ENCODE peak calls at places on chromosomes 16 and 17, in eight cellular contexts. One of them, this sample, is unnamed.

GRCh38 chr17:16074423-16074822 is 74.8 kb downstream of the TTC19 start:
- DNase-seq in B cell: no peak
- DNase-seq in heart right ventricle: no peak
- DNase-seq in nephron progenitor cell: no peak
- DNase-seq in endothelial cell: no peak
- DNase-seq in AG04450: no peak
- DNase-seq in transverse colon: no peak
- DNase-seq in dorsolateral prefrontal cortex: no peak
- DNase-seq in this sample: no peak

GRCh38 chr17:74454197-74455024 is 12.0 kb upstream of the CD300A start:
- DNase-seq in B cell: no peak
- DNase-seq in heart right ventricle: peak; percentile 94
- DNase-seq in nephron progenitor cell: peak; percentile 95
- DNase-seq in endothelial cell: no peak
- DNase-seq in AG04450: peak; percentile 4
- DNase-seq in transverse colon: peak; percentile 94
- DNase-seq in dorsolateral prefrontal cortex: peak; percentile 85
- DNase-seq in this sample: peak; percentile 80

GRCh38 chr17:13520899-13521572 is 80.7 kb downstream of the HS3ST3A1 start:
- DNase-seq in B cell: no peak
- DNase-seq in heart right ventricle: no peak
- DNase-seq in nephron progenitor cell: no peak
- DNase-seq in endothelial cell: no peak
- DNase-seq in AG04450: peak; percentile 73
- DNase-seq in transverse colon: no peak
- DNase-seq in dorsolateral prefrontal cortex: no peak
- DNase-seq in this sample: no peak

GRCh38 chr17:30210901-30211300 is 24.6 kb downstream of the SLC6A4 start:
- DNase-seq in B cell: no peak
- DNase-seq in heart right ventricle: no peak
- DNase-seq in nephron progenitor cell: no peak
- DNase-seq in endothelial cell: no peak
- DNase-seq in AG04450: no peak
- DNase-seq in transverse colon: no peak
- DNase-seq in dorsolateral prefrontal cortex: no peak
- DNase-seq in this sample: no peak

GRCh38 chr17:59439261-59439660 is 107.8 kb downstream of the YPEL2 start:
- DNase-seq in B cell: no peak
- DNase-seq in heart right ventricle: no peak
- DNase-seq in nephron progenitor cell: peak; percentile 18
- DNase-seq in endothelial cell: no peak
- DNase-seq in AG04450: no peak
- DNase-seq in transverse colon: no peak
- DNase-seq in dorsolateral prefrontal cortex: no peak
- DNase-seq in this sample: no peak

GRCh38 chr16:70152578-70153302 is 20.8 kb upstream of the CLEC18C start:
- DNase-seq in B cell: no peak
- DNase-seq in heart right ventricle: no peak
- DNase-seq in nephron progenitor cell: no peak
- DNase-seq in endothelial cell: no peak
- DNase-seq in AG04450: no peak
- DNase-seq in transverse colon: no peak
- DNase-seq in dorsolateral prefrontal cortex: no peak
- DNase-seq in this sample: no peak

GRCh38 chr16:2663553-2664521 is 18.5 kb upstream of the KCTD5 start:
- DNase-seq in B cell: no peak
- DNase-seq in heart right ventricle: no peak
- DNase-seq in nephron progenitor cell: peak; percentile 16
- DNase-seq in endothelial cell: no peak
- DNase-seq in AG04450: no peak
- DNase-seq in transverse colon: peak; percentile 54
- DNase-seq in dorsolateral prefrontal cortex: no peak
- DNase-seq in this sample: no peak

GRCh38 chr17:79645022-79645776 is 34.3 kb upstream of the RBFOX3 start:
- DNase-seq in B cell: no peak
- DNase-seq in heart right ventricle: no peak
- DNase-seq in nephron progenitor cell: no peak
- DNase-seq in endothelial cell: no peak
- DNase-seq in AG04450: no peak
- DNase-seq in transverse colon: no peak
- DNase-seq in dorsolateral prefrontal cortex: peak; percentile 10
- DNase-seq in this sample: no peak

GRCh38 chr16:53515259-53515658 is 12.2 kb upstream of the AKTIP start:
- DNase-seq in B cell: no peak
- DNase-seq in heart right ventricle: peak; percentile 38
- DNase-seq in nephron progenitor cell: no peak
- DNase-seq in endothelial cell: no peak
- DNase-seq in AG04450: no peak
- DNase-seq in transverse colon: no peak
- DNase-seq in dorsolateral prefrontal cortex: no peak
- DNase-seq in this sample: no peak

GRCh38 chr17:9307313-9307998 is 268.2 kb downstream of the STX8 start:
- DNase-seq in B cell: no peak
- DNase-seq in heart right ventricle: no peak
- DNase-seq in nephron progenitor cell: no peak
- DNase-seq in endothelial cell: no peak
- DNase-seq in AG04450: no peak
- DNase-seq in transverse colon: no peak
- DNase-seq in dorsolateral prefrontal cortex: no peak
- DNase-seq in this sample: no peak

GRCh38 chr17:1865252-1866037 is 35.6 kb downstream of the RPA1 start:
- DNase-seq in B cell: peak; percentile 70
- DNase-seq in heart right ventricle: peak; percentile 36
- DNase-seq in nephron progenitor cell: no peak
- DNase-seq in endothelial cell: peak; percentile 50
- DNase-seq in AG04450: no peak
- DNase-seq in transverse colon: peak; percentile 48
- DNase-seq in dorsolateral prefrontal cortex: no peak
- DNase-seq in this sample: no peak

GRCh38 chr17:10217916-10218315 is 19.5 kb upstream of the GAS7 start:
- DNase-seq in B cell: no peak
- DNase-seq in heart right ventricle: no peak
- DNase-seq in nephron progenitor cell: no peak
- DNase-seq in endothelial cell: no peak
- DNase-seq in AG04450: no peak
- DNase-seq in transverse colon: no peak
- DNase-seq in dorsolateral prefrontal cortex: no peak
- DNase-seq in this sample: no peak

GRCh38 chr17:7323731-7324437 is 5.3 kb downstream of the NEURL4 start:
- DNase-seq in B cell: peak; percentile 84
- DNase-seq in heart right ventricle: no peak
- DNase-seq in nephron progenitor cell: peak; percentile 84
- DNase-seq in endothelial cell: peak; percentile 82
- DNase-seq in AG04450: no peak
- DNase-seq in transverse colon: peak; percentile 65
- DNase-seq in dorsolateral prefrontal cortex: no peak
- DNase-seq in this sample: peak; percentile 77

GRCh38 chr17:30520436-30520835 is 43.2 kb downstream of the GOSR1 start:
- DNase-seq in B cell: no peak
- DNase-seq in heart right ventricle: no peak
- DNase-seq in nephron progenitor cell: no peak
- DNase-seq in endothelial cell: no peak
- DNase-seq in AG04450: peak; percentile 4
- DNase-seq in transverse colon: no peak
- DNase-seq in dorsolateral prefrontal cortex: no peak
- DNase-seq in this sample: no peak

GRCh38 chr17:79046501-79047280 is 22.7 kb downstream of the C1QTNF1 start:
- DNase-seq in B cell: peak; percentile 23
- DNase-seq in heart right ventricle: peak; percentile 73
- DNase-seq in nephron progenitor cell: no peak
- DNase-seq in endothelial cell: no peak
- DNase-seq in AG04450: no peak
- DNase-seq in transverse colon: no peak
- DNase-seq in dorsolateral prefrontal cortex: no peak
- DNase-seq in this sample: no peak

GRCh38 chr16:73976661-73977060 is 320.0 kb upstream of the PSMD7 start:
- DNase-seq in B cell: no peak
- DNase-seq in heart right ventricle: no peak
- DNase-seq in nephron progenitor cell: no peak
- DNase-seq in endothelial cell: no peak
- DNase-seq in AG04450: no peak
- DNase-seq in transverse colon: no peak
- DNase-seq in dorsolateral prefrontal cortex: no peak
- DNase-seq in this sample: no peak

DNA sequence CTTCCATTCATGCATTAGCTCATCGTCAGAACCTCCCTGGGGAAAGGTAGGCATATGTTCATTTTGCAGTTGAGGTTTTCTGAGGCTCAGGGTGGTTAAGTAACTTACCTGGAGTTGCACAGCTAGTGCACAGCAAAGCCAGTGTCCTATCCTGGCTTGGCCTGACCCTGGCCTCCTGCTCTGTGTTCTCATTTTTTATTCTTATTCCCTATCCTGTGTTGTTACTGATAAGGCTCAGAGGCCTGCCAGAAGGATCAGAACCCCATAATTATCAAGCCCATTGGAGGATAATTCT is 112.3 kb downstream of the SOCS1 start:
- DNase-seq in B cell: no peak
- DNase-seq in heart right ventricle: no peak
- DNase-seq in nephron progenitor cell: no peak
- DNase-seq in endothelial cell: no peak
- DNase-seq in AG04450: no peak
- DNase-seq in transverse colon: no peak
- DNase-seq in dorsolateral prefrontal cortex: no peak
- DNase-seq in this sample: no peak
- TF ChIP-seq CTCF in B cell: no peak
- TF ChIP-seq CTCF in heart right ventricle: no peak
- TF ChIP-seq CTCF in nephron progenitor cell: no peak
- TF ChIP-seq CTCF in endothelial cell: no peak
- TF ChIP-seq CTCF in AG04450: no peak
- TF ChIP-seq CTCF in transverse colon: no peak
- TF ChIP-seq CTCF in dorsolateral prefrontal cortex: no peak
- TF ChIP-seq CTCF in this sample: no peak

GRCh38 chr17:48261297-48261880 is 153.8 kb downstream of the SNX11 start:
- DNase-seq in B cell: no peak
- DNase-seq in heart right ventricle: no peak
- DNase-seq in nephron progenitor cell: peak; percentile 60
- DNase-seq in endothelial cell: peak; percentile 41
- DNase-seq in AG04450: no peak
- DNase-seq in transverse colon: peak; percentile 30
- DNase-seq in dorsolateral prefrontal cortex: no peak
- DNase-seq in this sample: peak; percentile 6

GRCh38 chr17:48258317-48258716 is 150.8 kb downstream of the SNX11 start:
- DNase-seq in B cell: no peak
- DNase-seq in heart right ventricle: no peak
- DNase-seq in nephron progenitor cell: no peak
- DNase-seq in endothelial cell: no peak
- DNase-seq in AG04450: no peak
- DNase-seq in transverse colon: no peak
- DNase-seq in dorsolateral prefrontal cortex: no peak
- DNase-seq in this sample: no peak

GRCh38 chr17:48259710-48260291 is 152.2 kb downstream of the SNX11 start:
- DNase-seq in B cell: no peak
- DNase-seq in heart right ventricle: no peak
- DNase-seq in nephron progenitor cell: no peak
- DNase-seq in endothelial cell: no peak
- DNase-seq in AG04450: no peak
- DNase-seq in transverse colon: no peak
- DNase-seq in dorsolateral prefrontal cortex: no peak
- DNase-seq in this sample: no peak

GRCh38 chr17:48262982-48263586 is 155.5 kb downstream of the SNX11 start:
- DNase-seq in B cell: no peak
- DNase-seq in heart right ventricle: no peak
- DNase-seq in nephron progenitor cell: no peak
- DNase-seq in endothelial cell: no peak
- DNase-seq in AG04450: no peak
- DNase-seq in transverse colon: no peak
- DNase-seq in dorsolateral prefrontal cortex: no peak
- DNase-seq in this sample: no peak
- TF ChIP-seq CTCF in B cell: peak; percentile 59
- TF ChIP-seq CTCF in heart right ventricle: peak; percentile 5
- TF ChIP-seq CTCF in nephron progenitor cell: peak; percentile 52
- TF ChIP-seq CTCF in endothelial cell: peak; percentile 55
- TF ChIP-seq CTCF in AG04450: peak; percentile 54
- TF ChIP-seq CTCF in transverse colon: peak; percentile 35
- TF ChIP-seq CTCF in dorsolateral prefrontal cortex: peak; percentile 10
- TF ChIP-seq CTCF in this sample: peak; percentile 68

GRCh38 chr17:17870292-17870691 is 33.5 kb upstream of the SREBF1 start:
- DNase-seq in B cell: no peak
- DNase-seq in heart right ventricle: no peak
- DNase-seq in nephron progenitor cell: no peak
- DNase-seq in endothelial cell: no peak
- DNase-seq in AG04450: no peak
- DNase-seq in transverse colon: no peak
- DNase-seq in dorsolateral prefrontal cortex: no peak
- DNase-seq in this sample: no peak
- TF ChIP-seq CTCF in B cell: no peak
- TF ChIP-seq CTCF in heart right ventricle: no peak
- TF ChIP-seq CTCF in nephron progenitor cell: no peak
- TF ChIP-seq CTCF in endothelial cell: no peak
- TF ChIP-seq CTCF in AG04450: no peak
- TF ChIP-seq CTCF in transverse colon: no peak
- TF ChIP-seq CTCF in dorsolateral prefrontal cortex: no peak
- TF ChIP-seq CTCF in this sample: no peak

GRCh38 chr17:65554568-65555223 is 6.8 kb downstream of the AXIN2 start:
- DNase-seq in B cell: no peak
- DNase-seq in heart right ventricle: peak; percentile 66
- DNase-seq in nephron progenitor cell: peak; percentile 27
- DNase-seq in endothelial cell: no peak
- DNase-seq in AG04450: no peak
- DNase-seq in transverse colon: peak; percentile 37
- DNase-seq in dorsolateral prefrontal cortex: no peak
- DNase-seq in this sample: no peak
- TF ChIP-seq CTCF in B cell: no peak
- TF ChIP-seq CTCF in heart right ventricle: no peak
- TF ChIP-seq CTCF in nephron progenitor cell: no peak
- TF ChIP-seq CTCF in endothelial cell: no peak
- TF ChIP-seq CTCF in AG04450: peak; percentile 10
- TF ChIP-seq CTCF in transverse colon: peak; percentile 31
- TF ChIP-seq CTCF in dorsolateral prefrontal cortex: no peak
- TF ChIP-seq CTCF in this sample: peak; percentile 17

GRCh38 chr16:75546293-75546692 is 9.8 kb downstream of the TMEM231 start:
- DNase-seq in B cell: no peak
- DNase-seq in heart right ventricle: no peak
- DNase-seq in nephron progenitor cell: no peak
- DNase-seq in endothelial cell: no peak
- DNase-seq in AG04450: no peak
- DNase-seq in transverse colon: no peak
- DNase-seq in dorsolateral prefrontal cortex: no peak
- DNase-seq in this sample: no peak

GRCh38 chr16:75552951-75553350 is 3.1 kb downstream of the TMEM231 start:
- DNase-seq in B cell: no peak
- DNase-seq in heart right ventricle: peak; percentile 50
- DNase-seq in nephron progenitor cell: no peak
- DNase-seq in endothelial cell: no peak
- DNase-seq in AG04450: no peak
- DNase-seq in transverse colon: no peak
- DNase-seq in dorsolateral prefrontal cortex: no peak
- DNase-seq in this sample: no peak

GRCh38 chr16:75555707-75556512 is at the start of gene TMEM231:
- DNase-seq in B cell: peak; percentile 96
- DNase-seq in heart right ventricle: peak; percentile 98
- DNase-seq in nephron progenitor cell: peak; percentile 98
- DNase-seq in endothelial cell: peak; percentile 92
- DNase-seq in AG04450: peak; percentile 51
- DNase-seq in transverse colon: peak; percentile 98
- DNase-seq in dorsolateral prefrontal cortex: peak; percentile 98
- DNase-seq in this sample: peak; percentile 95

GRCh38 chr16:75555213-75555706 is 792 bp downstream of the TMEM231 start:
- DNase-seq in B cell: no peak
- DNase-seq in heart right ventricle: peak; percentile 88
- DNase-seq in nephron progenitor cell: peak; percentile 82
- DNase-seq in endothelial cell: peak; percentile 80
- DNase-seq in AG04450: peak; percentile 57
- DNase-seq in transverse colon: peak; percentile 82
- DNase-seq in dorsolateral prefrontal cortex: peak; percentile 93
- DNase-seq in this sample: peak; percentile 73

GRCh38 chr16:75550211-75550662 is 5.8 kb downstream of the TMEM231 start:
- DNase-seq in B cell: peak; percentile 53
- DNase-seq in heart right ventricle: peak; percentile 82
- DNase-seq in nephron progenitor cell: no peak
- DNase-seq in endothelial cell: peak; percentile 75
- DNase-seq in AG04450: no peak
- DNase-seq in transverse colon: peak; percentile 72
- DNase-seq in dorsolateral prefrontal cortex: no peak
- DNase-seq in this sample: no peak
- TF ChIP-seq CTCF in B cell: no peak
- TF ChIP-seq CTCF in heart right ventricle: no peak
- TF ChIP-seq CTCF in nephron progenitor cell: no peak
- TF ChIP-seq CTCF in endothelial cell: peak; percentile 45
- TF ChIP-seq CTCF in AG04450: peak; percentile 53
- TF ChIP-seq CTCF in transverse colon: peak; percentile 84
- TF ChIP-seq CTCF in dorsolateral prefrontal cortex: peak; percentile 59
- TF ChIP-seq CTCF in this sample: peak; percentile 46

This sample was measured in neural crest cell.